ENCODE peak calls at places on chromosome 13, in four cellular contexts. One of them, this sample, is unnamed.
A peak's percentile ranks its signal among the peaks of the same experiment; 100 is the strongest.

GRCh38 chr13:94712812-94713555 is 639 bp upstream of the SOX21 start:
- DNase-seq in occipital lobe: peak; percentile 32
- DNase-seq in lower leg skin: no peak
- DNase-seq in fibroblast of pulmonary artery: peak; percentile 65
- DNase-seq in this sample: peak; percentile 75

GRCh38 chr13:111115051-111115840 is at the start of gene ARHGEF7:
- DNase-seq in fibroblast of pulmonary artery: no peak
- DNase-seq in occipital lobe: no peak
- DNase-seq in lower leg skin: no peak
- DNase-seq in this sample: no peak

GRCh38 chr13:48667136-48667535 is 13.4 kb downstream of the CYSLTR2 start:
- DNase-seq in lower leg skin: no peak
- DNase-seq in fibroblast of pulmonary artery: no peak
- DNase-seq in occipital lobe: no peak
- DNase-seq in this sample: no peak

GRCh38 chr13:71864981-71865857 is 1.8 kb downstream of the DACH1 start:
- DNase-seq in fibroblast of pulmonary artery: no peak
- DNase-seq in occipital lobe: no peak
- DNase-seq in lower leg skin: no peak
- DNase-seq in this sample: peak; percentile 14

GRCh38 chr13:20882206-20882605 is 20.3 kb downstream of the XPO4 start:
- DNase-seq in occipital lobe: no peak
- DNase-seq in fibroblast of pulmonary artery: peak; percentile 16
- DNase-seq in lower leg skin: no peak
- DNase-seq in this sample: no peak

GRCh38 chr13:50222569-50223332 is 207.5 kb downstream of the KCNRG start:
- DNase-seq in fibroblast of pulmonary artery: peak; percentile 90
- DNase-seq in lower leg skin: peak; percentile 43
- DNase-seq in occipital lobe: peak; percentile 10
- DNase-seq in this sample: peak; percentile 67

GRCh38 chr13:40644838-40645620 is 21.4 kb downstream of the FOXO1 start:
- DNase-seq in lower leg skin: no peak
- DNase-seq in occipital lobe: no peak
- DNase-seq in fibroblast of pulmonary artery: no peak
- DNase-seq in this sample: peak; percentile 23

GRCh38 chr13:76991432-76991795 is 467 bp upstream of the CLN5 start:
- DNase-seq in lower leg skin: peak; percentile 46
- DNase-seq in fibroblast of pulmonary artery: no peak
- DNase-seq in occipital lobe: no peak
- DNase-seq in this sample: peak; percentile 30

GRCh38 chr13:105598551-105598950 is 936.9 kb downstream of the EFNB2 start:
- DNase-seq in lower leg skin: no peak
- DNase-seq in occipital lobe: no peak
- DNase-seq in fibroblast of pulmonary artery: peak; percentile 41
- DNase-seq in this sample: no peak

GRCh38 chr13:97535619-97536018 is 101.7 kb downstream of the RAP2A start:
- DNase-seq in fibroblast of pulmonary artery: peak; percentile 54
- DNase-seq in occipital lobe: no peak
- DNase-seq in lower leg skin: no peak
- DNase-seq in this sample: no peak

GRCh38 chr13:110711778-110712070 is 1.8 kb upstream of the ING1 start:
- DNase-seq in occipital lobe: no peak
- DNase-seq in lower leg skin: no peak
- DNase-seq in fibroblast of pulmonary artery: peak; percentile 16
- DNase-seq in this sample: no peak

GRCh38 chr13:66180806-66181205 is 1049.3 kb downstream of the PCDH9 start:
- DNase-seq in lower leg skin: no peak
- DNase-seq in fibroblast of pulmonary artery: no peak
- DNase-seq in occipital lobe: no peak
- DNase-seq in this sample: no peak

GRCh38 chr13:59494560-59494970 is 669.2 kb downstream of the DIAPH3 start:
- DNase-seq in occipital lobe: no peak
- DNase-seq in lower leg skin: no peak
- DNase-seq in fibroblast of pulmonary artery: peak; percentile 68
- DNase-seq in this sample: peak; percentile 15